ENCODE peak calls at places on chromosomes 12 and 14, in four cellular contexts. One of them, this sample, is unnamed.

GRCh38 chr12:97131220-97131981 is 224.3 kb downstream of the NEDD1 start:
- DNase-seq in gastrocnemius medialis: no peak
- DNase-seq in fibroblast of pulmonary artery: peak; percentile 2
- DNase-seq in AG09309: no peak
- DNase-seq in this sample: no peak

GRCh38 chr12:62317017-62317416 is 56.8 kb downstream of the USP15 start:
- DNase-seq in gastrocnemius medialis: no peak
- DNase-seq in fibroblast of pulmonary artery: no peak
- DNase-seq in AG09309: no peak
- DNase-seq in this sample: no peak

GRCh38 chr12:43241971-43242370 is 310.0 kb downstream of the ADAMTS20 start:
- DNase-seq in gastrocnemius medialis: no peak
- DNase-seq in fibroblast of pulmonary artery: peak; percentile 53
- DNase-seq in AG09309: peak; percentile 23
- DNase-seq in this sample: peak; percentile 9

GRCh38 chr12:109617496-109617895 is 43.9 kb downstream of the MVK start:
- DNase-seq in gastrocnemius medialis: no peak
- DNase-seq in fibroblast of pulmonary artery: no peak
- DNase-seq in AG09309: no peak
- DNase-seq in this sample: no peak

GRCh38 chr12:64569923-64570595 is 40.2 kb upstream of the RASSF3 start:
- DNase-seq in gastrocnemius medialis: no peak
- DNase-seq in fibroblast of pulmonary artery: no peak
- DNase-seq in AG09309: no peak
- DNase-seq in this sample: peak; percentile 36

GRCh38 chr12:131389051-131390013 is 321.6 kb upstream of the SFSWAP start:
- DNase-seq in gastrocnemius medialis: no peak
- DNase-seq in fibroblast of pulmonary artery: no peak
- DNase-seq in AG09309: no peak
- DNase-seq in this sample: no peak

GRCh38 chr14:25132734-25133422 is 82.9 kb upstream of the STXBP6 start:
- DNase-seq in gastrocnemius medialis: peak; percentile 10
- DNase-seq in fibroblast of pulmonary artery: peak; percentile 75
- DNase-seq in AG09309: no peak
- DNase-seq in this sample: peak; percentile 62

GRCh38 chr12:121145221-121145620 is 12.5 kb downstream of the P2RX7 start:
- DNase-seq in gastrocnemius medialis: no peak
- DNase-seq in fibroblast of pulmonary artery: peak; percentile 21
- DNase-seq in AG09309: no peak
- DNase-seq in this sample: no peak

GRCh38 chr12:24561411-24561871 is 387.5 kb downstream of the BCAT1 start:
- DNase-seq in gastrocnemius medialis: no peak
- DNase-seq in fibroblast of pulmonary artery: peak; percentile 24
- DNase-seq in AG09309: no peak
- DNase-seq in this sample: peak; percentile 7

GRCh38 chr12:7142057-7142644 is 12.0 kb downstream of the CLSTN3 start:
- DNase-seq in gastrocnemius medialis: no peak
- DNase-seq in fibroblast of pulmonary artery: peak; percentile 65
- DNase-seq in AG09309: no peak
- DNase-seq in this sample: peak; percentile 32

GRCh38 chr12:71645268-71645667 is 18.4 kb downstream of the ZFC3H1 start:
- DNase-seq in gastrocnemius medialis: no peak
- DNase-seq in fibroblast of pulmonary artery: no peak
- DNase-seq in AG09309: no peak
- DNase-seq in this sample: no peak

GRCh38 chr14:59282366-59282765 is 93.9 kb downstream of the DAAM1 start:
- DNase-seq in gastrocnemius medialis: no peak
- DNase-seq in fibroblast of pulmonary artery: peak; percentile 66
- DNase-seq in AG09309: no peak
- DNase-seq in this sample: peak; percentile 73

GRCh38 chr14:68255697-68256178 is 436.2 kb downstream of the RAD51B start:
- DNase-seq in gastrocnemius medialis: no peak
- DNase-seq in fibroblast of pulmonary artery: no peak
- DNase-seq in AG09309: no peak
- DNase-seq in this sample: peak; percentile 67

GRCh38 chr12:46788247-46788887 is 37.4 kb downstream of the SLC38A4 start:
- DNase-seq in gastrocnemius medialis: no peak
- DNase-seq in fibroblast of pulmonary artery: peak; percentile 36
- DNase-seq in AG09309: no peak
- DNase-seq in this sample: peak; percentile 13

GRCh38 chr14:78950654-78951053 is 780.5 kb downstream of the NRXN3 start:
- DNase-seq in gastrocnemius medialis: no peak
- DNase-seq in fibroblast of pulmonary artery: peak; percentile 65
- DNase-seq in AG09309: no peak
- DNase-seq in this sample: peak; percentile 26

GRCh38 chr14:94965551-94966339 is 191.6 kb downstream of the DICER1 start:
- DNase-seq in gastrocnemius medialis: no peak
- DNase-seq in fibroblast of pulmonary artery: no peak
- DNase-seq in AG09309: no peak
- DNase-seq in this sample: no peak

GRCh38 chr14:81565441-81566290 is 32.0 kb upstream of the SEL1L start:
- DNase-seq in gastrocnemius medialis: no peak
- DNase-seq in fibroblast of pulmonary artery: peak; percentile 20
- DNase-seq in AG09309: no peak
- DNase-seq in this sample: peak; percentile 8

GRCh38 chr12:65308601-65309071 is 30.2 kb downstream of the MSRB3 start:
- DNase-seq in gastrocnemius medialis: no peak
- DNase-seq in fibroblast of pulmonary artery: peak; percentile 64
- DNase-seq in AG09309: peak; percentile 43
- DNase-seq in this sample: peak; percentile 85

GRCh38 chr12:67702136-67702535 is 53.6 kb downstream of the DYRK2 start:
- DNase-seq in gastrocnemius medialis: no peak
- DNase-seq in fibroblast of pulmonary artery: no peak
- DNase-seq in AG09309: no peak
- DNase-seq in this sample: no peak

GRCh38 chr12:54723653-54724256 is 75.6 kb upstream of the DCD start:
- DNase-seq in gastrocnemius medialis: no peak
- DNase-seq in fibroblast of pulmonary artery: peak; percentile 25
- DNase-seq in AG09309: no peak
- DNase-seq in this sample: peak; percentile 1

GRCh38 chr14:86088156-86088555 is 558.2 kb downstream of the FLRT2 start:
- DNase-seq in gastrocnemius medialis: no peak
- DNase-seq in fibroblast of pulmonary artery: no peak
- DNase-seq in AG09309: no peak
- DNase-seq in this sample: no peak

GRCh38 chr14:24268225-24268624 is 3.2 kb downstream of the RABGGTA start:
- DNase-seq in gastrocnemius medialis: no peak
- DNase-seq in fibroblast of pulmonary artery: no peak
- DNase-seq in AG09309: no peak
- DNase-seq in this sample: no peak

GRCh38 chr12:124299628-124300388 is 4.9 kb downstream of the RFLNA start:
- DNase-seq in gastrocnemius medialis: no peak
- DNase-seq in fibroblast of pulmonary artery: no peak
- DNase-seq in AG09309: no peak
- DNase-seq in this sample: no peak

GRCh38 chr14:24392327-24393098 is 6.3 kb upstream of the NYNRIN start:
- DNase-seq in gastrocnemius medialis: no peak
- DNase-seq in fibroblast of pulmonary artery: peak; percentile 75
- DNase-seq in AG09309: no peak
- DNase-seq in this sample: peak; percentile 42

GRCh38 chr12:79848321-79848720 is 86.6 kb downstream of the PPP1R12A start:
- DNase-seq in gastrocnemius medialis: no peak
- DNase-seq in fibroblast of pulmonary artery: peak; percentile 65
- DNase-seq in AG09309: no peak
- DNase-seq in this sample: no peak

GRCh38 chr14:59936145-59936544 is 16.2 kb downstream of the LRRC9 start:
- DNase-seq in gastrocnemius medialis: no peak
- DNase-seq in fibroblast of pulmonary artery: no peak
- DNase-seq in AG09309: no peak
- DNase-seq in this sample: no peak

DNA sequence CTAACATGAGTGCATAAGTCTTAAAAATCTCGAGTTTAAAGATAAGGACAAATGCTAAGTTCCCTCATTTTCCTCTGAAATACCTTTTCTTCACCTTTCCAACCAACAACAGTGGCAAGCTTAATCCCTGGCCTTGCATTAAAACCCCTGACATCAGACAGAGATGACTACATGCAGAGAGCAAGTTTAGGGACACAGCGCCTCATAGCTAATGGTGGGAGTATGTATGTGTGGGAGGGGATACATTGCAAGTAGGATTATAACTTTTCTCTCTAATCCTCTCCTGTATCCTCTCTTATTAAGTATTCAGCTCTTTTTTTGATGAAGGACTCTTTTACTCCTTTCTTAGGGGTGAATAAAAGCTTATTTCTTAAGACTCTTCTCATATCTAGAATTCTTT is 547.1 kb downstream of the CCER1 start:
- DNase-seq in gastrocnemius medialis: no peak
- DNase-seq in fibroblast of pulmonary artery: peak; percentile 7
- DNase-seq in AG09309: no peak
- DNase-seq in this sample: no peak
- TF ChIP-seq CTCF in gastrocnemius medialis: no peak
- TF ChIP-seq CTCF in fibroblast of pulmonary artery: peak; percentile 1
- TF ChIP-seq CTCF in AG09309: no peak
- TF ChIP-seq CTCF in this sample: peak; percentile 10

GRCh38 chr14:89648924-89649323 is 231.9 kb upstream of the FOXN3 start:
- DNase-seq in gastrocnemius medialis: no peak
- DNase-seq in fibroblast of pulmonary artery: no peak
- DNase-seq in AG09309: no peak
- DNase-seq in this sample: no peak

GRCh38 chr14:89650077-89650978 is 233.3 kb upstream of the FOXN3 start:
- DNase-seq in gastrocnemius medialis: no peak
- DNase-seq in fibroblast of pulmonary artery: no peak
- DNase-seq in AG09309: no peak
- DNase-seq in this sample: peak; percentile 27

GRCh38 chr14:89652352-89652751 is 235.3 kb upstream of the FOXN3 start:
- DNase-seq in gastrocnemius medialis: no peak
- DNase-seq in fibroblast of pulmonary artery: no peak
- DNase-seq in AG09309: no peak
- DNase-seq in this sample: no peak

GRCh38 chr14:89654998-89655397 is 238.0 kb upstream of the FOXN3 start:
- DNase-seq in gastrocnemius medialis: no peak
- DNase-seq in fibroblast of pulmonary artery: no peak
- DNase-seq in AG09309: no peak
- DNase-seq in this sample: no peak

DNA sequence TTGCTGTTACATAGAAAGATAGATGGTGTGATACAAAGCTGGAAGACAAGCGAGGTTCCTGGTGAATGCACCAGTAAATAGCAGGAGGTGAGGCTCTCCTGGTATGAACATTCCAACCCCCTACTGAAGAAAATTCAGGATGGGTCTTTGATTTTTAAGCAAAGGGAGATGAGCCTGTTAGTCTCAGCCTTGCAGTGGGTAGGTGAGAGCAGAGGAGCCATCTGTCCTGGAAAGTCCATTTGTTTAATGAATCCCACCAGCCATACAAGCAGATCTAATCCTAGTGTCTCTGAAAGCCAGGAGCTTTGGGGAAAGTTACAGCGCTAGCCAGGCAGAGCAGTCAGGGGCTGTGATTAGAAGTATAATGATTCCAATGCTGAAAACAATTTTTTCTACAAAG is 234.8 kb upstream of the FOXN3 start:
- DNase-seq in gastrocnemius medialis: no peak
- DNase-seq in fibroblast of pulmonary artery: no peak
- DNase-seq in AG09309: no peak
- DNase-seq in this sample: no peak
- H3K4me3 ChIP-seq in gastrocnemius medialis: no peak overlapping the region
- H3K4me3 ChIP-seq in fibroblast of pulmonary artery: no peak overlapping the region
- H3K4me3 ChIP-seq in AG09309: no peak overlapping the region
- H3K4me3 ChIP-seq in this sample: no peak overlapping the region

GRCh38 chr12:5745251-5745888 is 199.7 kb downstream of the ANO2 start:
- DNase-seq in gastrocnemius medialis: peak; percentile 23
- DNase-seq in fibroblast of pulmonary artery: peak; percentile 45
- DNase-seq in AG09309: peak; percentile 25
- DNase-seq in this sample: peak; percentile 66
- TF ChIP-seq CTCF in gastrocnemius medialis: no peak
- TF ChIP-seq CTCF in fibroblast of pulmonary artery: peak; percentile 60
- TF ChIP-seq CTCF in AG09309: peak; percentile 92
- TF ChIP-seq CTCF in this sample: peak; percentile 93

GRCh38 chr14:101874001-101874400 is 90.4 kb upstream of the DYNC1H1 start:
- DNase-seq in gastrocnemius medialis: no peak
- DNase-seq in fibroblast of pulmonary artery: no peak
- DNase-seq in AG09309: no peak
- DNase-seq in this sample: no peak

GRCh38 chr14:101876539-101876938 is 87.8 kb upstream of the DYNC1H1 start:
- DNase-seq in gastrocnemius medialis: peak; percentile 45
- DNase-seq in fibroblast of pulmonary artery: peak; percentile 57
- DNase-seq in AG09309: peak; percentile 28
- DNase-seq in this sample: peak; percentile 85

GRCh38 chr14:101873401-101873800 is 91.0 kb upstream of the DYNC1H1 start:
- DNase-seq in gastrocnemius medialis: no peak
- DNase-seq in fibroblast of pulmonary artery: no peak
- DNase-seq in AG09309: no peak
- DNase-seq in this sample: no peak

GRCh38 chr14:101875726-101876268 is 88.6 kb upstream of the DYNC1H1 start:
- DNase-seq in gastrocnemius medialis: no peak
- DNase-seq in fibroblast of pulmonary artery: no peak
- DNase-seq in AG09309: no peak
- DNase-seq in this sample: no peak

GRCh38 chr14:101875041-101875725 is 89.2 kb upstream of the DYNC1H1 start:
- DNase-seq in gastrocnemius medialis: no peak
- DNase-seq in fibroblast of pulmonary artery: no peak
- DNase-seq in AG09309: no peak
- DNase-seq in this sample: no peak
- H3K4me3 ChIP-seq in gastrocnemius medialis: no peak overlapping the region
- H3K4me3 ChIP-seq in fibroblast of pulmonary artery: no peak overlapping the region
- H3K4me3 ChIP-seq in AG09309: no peak overlapping the region
- H3K4me3 ChIP-seq in this sample: no peak overlapping the region

DNA sequence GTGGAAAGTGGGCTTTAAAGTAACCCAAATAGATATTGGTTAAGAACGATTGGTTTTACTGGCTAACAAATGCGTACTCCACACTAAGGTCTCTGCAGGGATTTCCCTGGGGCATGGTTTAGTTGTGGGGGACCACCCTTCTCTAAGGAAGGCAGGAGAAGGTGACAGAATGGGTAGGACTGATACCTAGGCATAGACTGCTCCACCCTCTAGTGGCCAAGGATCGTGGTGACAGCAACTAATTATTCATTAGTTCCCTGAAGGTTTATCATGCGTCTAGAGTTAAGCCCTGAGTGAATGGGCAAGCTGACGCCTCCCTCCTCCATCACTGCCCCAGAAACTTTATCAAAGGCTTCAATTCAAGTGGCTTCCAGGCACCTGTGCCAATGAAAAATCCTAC is 9.1 kb downstream of the FAM181A start:
- DNase-seq in gastrocnemius medialis: no peak
- DNase-seq in fibroblast of pulmonary artery: no peak
- DNase-seq in AG09309: no peak
- DNase-seq in this sample: no peak
- TF ChIP-seq CTCF in gastrocnemius medialis: peak; percentile 40
- TF ChIP-seq CTCF in fibroblast of pulmonary artery: peak; percentile 44
- TF ChIP-seq CTCF in AG09309: peak; percentile 52
- TF ChIP-seq CTCF in this sample: peak; percentile 44